ENCODE peak calls at places on chromosomes 4 and X, in ten cellular contexts. Y is SK-N-SH, W is MM.1S, R is OCI-LY7, O is GM23338, Q is PC-3, N is HCT116, V is PC-9, J is GM23248, A is Karpas-422. Z is an unnamed sample.

GRCh38 chr4:65865489-65865888 is 195.2 kb upstream of the EPHA5 start:
- DNase-seq in N (no peak), O (peak; percentile 77), W (no peak), R (peak; percentile 1), A (no peak), J (peak; percentile 31), Y (peak; percentile 2), Q (peak; percentile 77), V (no peak), Z (peak; percentile 38)

GRCh38 chrX:119391279-119391678 is 7.9 kb upstream of the SLC25A43 start:
- DNase-seq in J (peak; percentile 58), R (peak; percentile 29), A (peak; percentile 76), N (peak; percentile 23), W (peak; percentile 26), Q (peak; percentile 62), Y (peak; percentile 26), O (peak; percentile 41), V (no peak), Z (no peak)

GRCh38 chr4:158778712-158779111 is 9.9 kb downstream of the FNIP2 start:
- DNase-seq in J (no peak), N (no peak), Y (no peak), A (no peak), O (no peak), V (peak; percentile 49), W (no peak), R (no peak), Q (peak; percentile 53), Z (no peak)

GRCh38 chr4:79920454-79920853 is 152.6 kb downstream of the ANTXR2 start:
- DNase-seq in R (no peak), N (no peak), V (no peak), Q (no peak), A (no peak), W (no peak), J (no peak), O (no peak), Y (no peak), Z (no peak)

GRCh38 chrX:73401591-73402266 is 45.1 kb upstream of the CDX4 start:
- DNase-seq in N (no peak), V (no peak), Y (no peak), R (no peak), Q (peak; percentile 20), O (peak; percentile 20), W (no peak), J (no peak), A (peak; percentile 41), Z (peak; percentile 32)

GRCh38 chr4:94453534-94453963 is 1.8 kb downstream of the PDLIM5 start:
- DNase-seq in O (no peak), Y (no peak), Q (peak; percentile 19), J (peak; percentile 51), A (peak; percentile 46), N (no peak), R (no peak), W (no peak), V (no peak), Z (peak; percentile 54)

GRCh38 chr4:3739577-3739976 is 26.6 kb upstream of the ADRA2C start:
- DNase-seq in W (no peak), J (no peak), V (no peak), R (no peak), Q (no peak), Y (no peak), O (no peak), A (no peak), N (no peak), Z (no peak)

GRCh38 chr4:165715989-165716388 is 157.0 kb upstream of the TLL1 start:
- DNase-seq in O (no peak), R (no peak), W (no peak), V (no peak), Y (no peak), N (no peak), Q (no peak), A (no peak), J (no peak), Z (no peak)

GRCh38 chrX:54427837-54428424 is 12.3 kb upstream of the TSR2 start:
- DNase-seq in W (peak; percentile 46), Y (no peak), V (no peak), O (no peak), N (no peak), R (no peak), Q (no peak), J (no peak), A (no peak), Z (no peak)

GRCh38 chr4:113495790-113496189 is 265.7 kb downstream of the CAMK2D start:
- DNase-seq in Y (no peak), J (no peak), R (no peak), A (no peak), Q (no peak), N (no peak), V (no peak), W (no peak), O (no peak), Z (no peak)

GRCh38 chr4:113788888-113789287 is 27.4 kb upstream of the CAMK2D start:
- DNase-seq in V (no peak), Y (no peak), R (peak; percentile 28), J (no peak), N (no peak), O (no peak), W (no peak), A (no peak), Q (no peak), Z (no peak)

GRCh38 chr4:55378617-55379467 is 16.9 kb upstream of the TMEM165 start:
- DNase-seq in W (no peak), R (no peak), V (peak; percentile 92), O (no peak), Q (peak; percentile 99), J (no peak), A (no peak), N (peak; percentile 60), Y (no peak), Z (no peak)

GRCh38 chr4:74166135-74166534 is 8.2 kb downstream of the MTHFD2L start:
- DNase-seq in N (no peak), Q (no peak), R (peak; percentile 20), W (no peak), V (no peak), O (no peak), Y (no peak), J (no peak), A (no peak), Z (no peak)

GRCh38 chr4:8703857-8704495 is 111.4 kb downstream of the CPZ start:
- DNase-seq in R (no peak), N (no peak), J (no peak), O (no peak), A (no peak), V (no peak), Y (no peak), Q (no peak), W (no peak), Z (no peak)

GRCh38 chr4:16230308-16230707 is 4.0 kb upstream of the TAPT1 start:
- DNase-seq in O (no peak), Q (no peak), A (no peak), J (no peak), R (no peak), N (no peak), W (no peak), V (no peak), Y (no peak), Z (no peak)

GRCh38 chr4:140162596-140162995 is 8.6 kb upstream of the MAML3 start:
- DNase-seq in J (peak; percentile 15), N (no peak), A (no peak), W (no peak), V (no peak), O (no peak), Q (no peak), Y (no peak), R (no peak), Z (no peak)

GRCh38 chr4:140168936-140169335 is 15.0 kb upstream of the MAML3 start:
- DNase-seq in V (no peak), R (no peak), Y (no peak), N (no peak), J (no peak), O (no peak), Q (no peak), A (no peak), W (no peak), Z (no peak)

GRCh38 chr4:140168474-140168873 is 14.5 kb upstream of the MAML3 start:
- DNase-seq in Q (no peak), J (peak; percentile 17), W (no peak), R (no peak), N (no peak), V (no peak), A (no peak), Y (no peak), O (peak; percentile 31), Z (no peak)

GRCh38 chr4:140158234-140159030 is 4.4 kb upstream of the MAML3 start:
- DNase-seq in Q (peak; percentile 26), R (peak; percentile 13), J (no peak), V (no peak), W (no peak), O (no peak), A (peak; percentile 91), N (no peak), Y (peak; percentile 46), Z (no peak)

GRCh38 chr4:140163029-140163810 is 9.2 kb upstream of the MAML3 start:
- DNase-seq in Q (no peak), A (peak; percentile 57), R (no peak), J (peak; percentile 70), O (no peak), N (no peak), V (no peak), Y (no peak), W (no peak), Z (no peak)
- H3K4me2 ChIP-seq in Q (no peak overlapping the region), A (peak overlapping the region; percentile 50), R (peak overlapping the region; percentile 15), J (peak overlapping the region; percentile 85), O (no peak overlapping the region), N (no peak overlapping the region), V (no peak overlapping the region), Y (peak overlapping the region; percentile 65), W (no peak overlapping the region), Z (peak overlapping the region; percentile 26)

DNA sequence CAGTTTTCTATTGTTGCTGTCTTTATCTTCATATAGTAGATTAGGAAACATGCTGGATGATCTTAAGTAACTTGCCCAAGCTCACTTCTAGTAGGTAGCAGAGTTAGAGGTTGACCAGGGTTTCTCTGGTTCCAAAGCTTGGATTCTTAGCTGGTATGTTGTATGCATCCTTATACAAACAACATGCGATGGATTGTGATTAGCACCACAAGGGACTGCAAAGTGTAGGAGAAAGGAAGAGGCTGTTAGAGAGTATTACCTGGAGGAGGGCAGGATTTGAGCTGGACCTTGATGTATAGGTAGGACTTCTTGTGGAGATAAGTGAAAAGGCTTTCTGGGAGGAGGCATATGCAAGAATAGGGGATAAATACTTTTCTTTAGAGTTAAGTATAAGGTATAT is 5.6 kb downstream of the STIM2 start:
- DNase-seq in Q (no peak), Y (no peak), W (no peak), A (no peak), R (no peak), N (no peak), J (no peak), V (no peak), O (peak; percentile 34), Z (no peak)
- H3K4me1 ChIP-seq in Q (peaks cover 12% of the 10 kb centered on the region), Y (peaks cover 12% of the 10 kb centered on the region), W (peaks cover 7% of the 10 kb centered on the region), A (peaks cover 84% of the 10 kb centered on the region), R (peaks cover 63% of the 10 kb centered on the region), N (peaks cover 4% of the 10 kb centered on the region), J (peaks cover 20% of the 10 kb centered on the region), V (peaks cover 13% of the 10 kb centered on the region), O (peaks cover 30% of the 10 kb centered on the region), Z (peaks cover 13% of the 10 kb centered on the region)

GRCh38 chr4:337143-337931 is at the start of gene ZNF141:
- DNase-seq in R (peak; percentile 91), N (no peak), A (peak; percentile 96), Q (peak; percentile 93), V (peak; percentile 80), O (peak; percentile 99), Y (peak; percentile 97), W (no peak), J (peak; percentile 98), Z (peak; percentile 97)
- H3K9me2 ChIP-seq in R (no peaks in the 10 kb centered on the region), N (no peaks in the 10 kb centered on the region), A (no peaks in the 10 kb centered on the region), Q (no peaks in the 10 kb centered on the region), V (no peaks in the 10 kb centered on the region), O (no peaks in the 10 kb centered on the region), Y (no peaks in the 10 kb centered on the region), W (no peaks in the 10 kb centered on the region), J (no peaks in the 10 kb centered on the region), Z (no peaks in the 10 kb centered on the region)

GRCh38 chrX:43551590-43551989 is 104.5 kb upstream of the MAOA start:
- DNase-seq in A (no peak), N (no peak), J (no peak), Y (no peak), Q (no peak), O (peak; percentile 3), W (no peak), R (no peak), V (no peak), Z (peak; percentile 36)
- H3K4me2 ChIP-seq in A (no peak overlapping the region), N (peak overlapping the region; percentile 21), J (no peak overlapping the region), Y (no peak overlapping the region), Q (peak overlapping the region; percentile 70), O (peak overlapping the region; percentile 8), W (no peak overlapping the region), R (no peak overlapping the region), V (peak overlapping the region; percentile 38), Z (peak overlapping the region; percentile 56)

Z was measured in hepatocyte.